ENCODE peak calls at places on chromosome 15, in six cellular contexts. R, K, M, I, G and Y are unnamed samples.

GRCh38 chr15:100349696-100350433 is 8.1 kb upstream of the ADAMTS17 start:
- DNase-seq in K (peak), R (peak), I (peak), G (peak), M (peak), Y (peak)

GRCh38 chr15:100043069-100043641 is 298.6 kb downstream of the ADAMTS17 start:
- DNase-seq in M (peak), G (no peak), K (no peak), I (no peak), R (no peak), Y (no peak)

GRCh38 chr15:84979651-84980050 is 2.0 kb upstream of the PDE8A start:
- DNase-seq in M (no peak), G (no peak), I (peak), R (no peak), K (peak), Y (no peak)

GRCh38 chr15:98776607-98777281 is 128.4 kb downstream of the IGF1R start:
- DNase-seq in I (no peak), K (no peak), G (no peak), M (no peak), R (peak), Y (peak)

GRCh38 chr15:70806992-70807712 is 43.8 kb upstream of the UACA start:
- DNase-seq in K (peak), G (no peak), M (no peak), R (no peak), I (peak), Y (peak)

GRCh38 chr15:74845208-74845568 is 2.2 kb upstream of the ULK3 start:
- DNase-seq in M (no peak), K (no peak), R (peak), G (no peak), I (no peak), Y (peak)

GRCh38 chr15:45118996-45119395 is 4.9 kb downstream of the DUOXA2 start:
- DNase-seq in R (no peak), M (no peak), I (no peak), K (no peak), G (peak), Y (no peak)

GRCh38 chr15:99994849-99995248 is 261.6 kb upstream of the LYSMD4 start:
- DNase-seq in I (peak), R (no peak), K (no peak), M (no peak), G (peak), Y (no peak)

GRCh38 chr15:88628018-88628673 is 7.0 kb downstream of the AEN start:
- DNase-seq in I (no peak), G (peak), R (no peak), M (no peak), K (no peak), Y (no peak)
- H3K27ac ChIP-seq in I (no peak), G (no peak), R (peak), M (no peak), K (no peak), Y (peak)

DNA sequence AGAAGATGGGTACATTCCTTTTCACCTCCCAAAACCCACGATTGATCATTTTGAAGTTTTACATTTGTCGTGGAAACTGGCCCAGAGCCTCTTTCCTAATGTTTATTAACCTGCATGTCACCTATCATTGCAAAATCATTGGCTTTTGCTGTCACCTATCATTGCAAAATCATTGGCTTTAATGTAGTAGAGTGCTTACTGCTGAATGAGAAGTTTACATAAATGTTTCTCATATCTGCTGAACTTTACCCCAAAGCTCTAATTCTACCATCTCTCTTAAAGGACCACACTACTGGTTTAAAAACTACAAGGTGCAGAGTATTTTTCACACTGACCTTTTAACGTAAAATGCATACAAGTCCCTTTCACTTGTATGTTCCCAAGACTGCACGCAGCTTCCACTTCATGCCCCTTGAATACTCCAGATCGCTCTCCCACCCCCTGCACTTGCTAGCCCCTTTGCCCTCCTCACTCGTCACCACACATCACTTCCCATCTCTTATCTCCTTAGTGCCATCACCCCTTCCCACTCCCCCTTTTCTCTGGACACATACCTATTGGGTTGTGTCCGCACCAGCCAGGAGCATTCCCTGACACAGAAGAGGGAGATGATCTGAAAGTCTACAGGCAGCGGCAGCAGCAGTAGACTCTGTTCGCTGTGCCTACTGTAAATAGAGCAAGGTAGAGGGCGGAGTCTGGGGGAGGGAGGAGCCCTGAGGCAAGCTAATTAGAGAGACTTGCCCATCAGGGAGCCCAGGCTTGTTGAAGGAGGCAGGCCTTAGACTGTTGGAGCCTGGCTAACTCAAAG is 30.2 kb upstream of the ATOSA start:
- DNase-seq in M (peak), R (no peak), I (peak), G (no peak), K (peak), Y (peak)
- H3K27ac ChIP-seq in M (no peak), R (no peak), I (no peak), G (no peak), K (no peak), Y (peak)

DNA sequence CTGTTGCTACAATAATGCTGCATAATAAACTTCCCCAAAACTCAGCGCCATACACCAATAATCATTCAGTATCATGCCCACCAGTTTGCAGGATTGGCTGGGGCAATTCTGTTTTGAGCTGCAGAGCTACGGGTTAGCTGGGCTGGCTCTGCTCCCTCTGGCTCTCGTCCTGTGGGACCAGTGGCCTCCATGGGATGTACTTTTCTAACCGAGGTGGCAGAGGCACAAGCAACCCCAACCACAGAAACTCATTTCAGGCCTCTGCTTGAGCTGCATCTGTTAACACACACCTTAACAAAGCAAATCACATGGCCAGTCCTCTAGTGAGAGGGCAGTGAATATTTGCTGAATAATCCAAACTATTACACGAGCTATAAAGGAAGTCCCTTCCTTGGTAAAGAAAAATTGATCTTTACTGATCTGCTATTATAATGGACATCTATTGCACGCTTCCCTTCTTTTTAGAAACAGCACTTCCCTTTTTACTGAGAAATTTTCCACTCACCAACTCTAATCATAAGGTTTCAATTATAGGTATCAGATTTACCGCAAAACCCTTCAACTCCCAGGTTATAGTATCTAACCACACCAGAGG is 11.0 kb upstream of the BCL2A1 start:
- DNase-seq in G (no peak), M (no peak), R (no peak), I (no peak), K (no peak), Y (no peak)
- H3K27ac ChIP-seq in G (no peak), M (no peak), R (no peak), I (no peak), K (no peak), Y (no peak)

GRCh38 chr15:101438482-101439284 is 50.8 kb downstream of the PCSK6 start:
- DNase-seq in M (no peak), K (no peak), R (no peak), G (no peak), I (no peak), Y (no peak)

GRCh38 chr15:101437209-101437608 is 52.3 kb downstream of the PCSK6 start:
- DNase-seq in I (no peak), M (no peak), R (no peak), G (no peak), K (no peak), Y (no peak)

GRCh38 chr15:101439285-101439919 is 50.1 kb downstream of the PCSK6 start:
- DNase-seq in G (no peak), R (no peak), I (no peak), K (no peak), M (no peak), Y (no peak)

GRCh38 chr15:101436526-101436925 is 53.0 kb downstream of the PCSK6 start:
- DNase-seq in K (no peak), G (no peak), I (no peak), R (no peak), M (no peak), Y (no peak)

GRCh38 chr15:101437618-101438481 is 51.7 kb downstream of the PCSK6 start:
- DNase-seq in M (no peak), I (no peak), G (no peak), R (no peak), K (no peak), Y (no peak)
- H3K27ac ChIP-seq in M (no peak), I (no peak), G (no peak), R (no peak), K (no peak), Y (no peak)

DNA sequence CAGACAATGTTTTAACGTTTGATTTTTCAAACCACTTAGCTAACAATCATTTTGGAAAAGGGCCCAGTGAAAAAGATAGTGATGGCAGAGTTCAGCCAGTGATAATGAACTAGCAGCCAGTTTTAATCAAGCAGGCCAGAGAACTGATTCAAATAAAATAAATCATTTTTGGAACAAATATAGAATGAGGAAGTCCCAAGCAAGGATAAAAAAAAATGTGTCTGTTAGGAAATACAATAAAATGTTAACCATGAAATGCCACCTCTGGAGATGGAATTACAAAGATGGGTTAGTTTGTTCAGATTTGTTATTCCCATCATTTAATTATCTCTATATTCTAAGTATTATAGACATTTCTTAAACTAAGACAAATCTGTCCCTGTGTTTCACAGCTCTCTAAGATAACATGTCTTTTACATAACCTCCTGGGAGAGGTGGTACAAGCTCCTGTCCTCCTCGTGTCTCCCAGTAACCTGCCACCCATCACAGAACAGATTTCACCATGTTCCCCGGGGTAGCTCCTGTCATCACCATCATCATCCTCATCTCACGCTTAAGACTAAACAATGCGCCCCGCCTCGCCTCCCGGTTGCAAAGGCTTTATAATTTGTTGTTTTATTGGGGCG is 1.0 kb downstream of the HERC1 start:
- DNase-seq in M (no peak), K (no peak), I (no peak), G (no peak), R (peak), Y (no peak)
- H3K27ac ChIP-seq in M (peak), K (peak), I (no peak), G (no peak), R (peak), Y (peak)